ENCODE peak calls at places on chromosomes 4 and X, in nine cellular contexts. One of them, this sample, is unnamed.

GRCh38 chr4:82223715-82224114 is 150.1 kb downstream of the HNRNPD start:
- DNase-seq in left lung: no peak
- DNase-seq in aorta: no peak
- DNase-seq in small intestine: peak; percentile 7
- DNase-seq in IMR-90: no peak
- DNase-seq in neuronal stem cell: no peak
- DNase-seq in cardiac muscle cell: peak; percentile 30
- DNase-seq in stomach: no peak
- DNase-seq in ovary: no peak
- DNase-seq in this sample: peak; percentile 58

GRCh38 chr4:82248903-82249632 is 124.7 kb downstream of the HNRNPD start:
- DNase-seq in aorta: no peak
- DNase-seq in ovary: no peak
- DNase-seq in left lung: no peak
- DNase-seq in stomach: no peak
- DNase-seq in neuronal stem cell: no peak
- DNase-seq in small intestine: no peak
- DNase-seq in cardiac muscle cell: no peak
- DNase-seq in IMR-90: no peak
- DNase-seq in this sample: no peak

GRCh38 chrX:119429471-119429870 is 30.3 kb downstream of the SLC25A43 start:
- DNase-seq in cardiac muscle cell: peak; percentile 14
- DNase-seq in ovary: no peak
- DNase-seq in small intestine: no peak
- DNase-seq in left lung: no peak
- DNase-seq in neuronal stem cell: no peak
- DNase-seq in aorta: no peak
- DNase-seq in IMR-90: no peak
- DNase-seq in stomach: no peak
- DNase-seq in this sample: no peak

GRCh38 chr4:186758929-186759682 is 35.5 kb upstream of the FAT1 start:
- DNase-seq in IMR-90: no peak
- DNase-seq in stomach: no peak
- DNase-seq in ovary: no peak
- DNase-seq in small intestine: no peak
- DNase-seq in aorta: no peak
- DNase-seq in cardiac muscle cell: no peak
- DNase-seq in neuronal stem cell: no peak
- DNase-seq in left lung: no peak
- DNase-seq in this sample: no peak

GRCh38 chrX:134599173-134599914 is 58.9 kb downstream of the PLAC1 start:
- DNase-seq in cardiac muscle cell: peak; percentile 92
- DNase-seq in ovary: no peak
- DNase-seq in IMR-90: peak; percentile 63
- DNase-seq in small intestine: no peak
- DNase-seq in neuronal stem cell: no peak
- DNase-seq in stomach: no peak
- DNase-seq in left lung: no peak
- DNase-seq in aorta: no peak
- DNase-seq in this sample: no peak

GRCh38 chr4:8725071-8725841 is 132.7 kb downstream of the CPZ start:
- DNase-seq in stomach: peak; percentile 55
- DNase-seq in neuronal stem cell: no peak
- DNase-seq in aorta: peak; percentile 63
- DNase-seq in small intestine: peak; percentile 35
- DNase-seq in ovary: peak; percentile 23
- DNase-seq in IMR-90: no peak
- DNase-seq in cardiac muscle cell: no peak
- DNase-seq in left lung: peak; percentile 71
- DNase-seq in this sample: no peak

GRCh38 chr4:147118523-147118922 is 172.9 kb upstream of the TTC29 start:
- DNase-seq in cardiac muscle cell: peak; percentile 85
- DNase-seq in ovary: no peak
- DNase-seq in neuronal stem cell: no peak
- DNase-seq in small intestine: peak; percentile 19
- DNase-seq in stomach: no peak
- DNase-seq in left lung: no peak
- DNase-seq in aorta: no peak
- DNase-seq in IMR-90: peak; percentile 75
- DNase-seq in this sample: no peak

GRCh38 chrX:31038585-31039326 is 33.1 kb downstream of the FTHL17 start:
- DNase-seq in small intestine: peak; percentile 22
- DNase-seq in cardiac muscle cell: peak; percentile 72
- DNase-seq in aorta: no peak
- DNase-seq in stomach: peak; percentile 33
- DNase-seq in ovary: no peak
- DNase-seq in neuronal stem cell: peak; percentile 17
- DNase-seq in IMR-90: peak; percentile 31
- DNase-seq in left lung: no peak
- DNase-seq in this sample: peak; percentile 69

GRCh38 chr4:47251363-47252135 is 212.0 kb downstream of the COMMD8 start:
- DNase-seq in neuronal stem cell: no peak
- DNase-seq in IMR-90: no peak
- DNase-seq in aorta: no peak
- DNase-seq in cardiac muscle cell: no peak
- DNase-seq in left lung: no peak
- DNase-seq in stomach: no peak
- DNase-seq in small intestine: no peak
- DNase-seq in ovary: no peak
- DNase-seq in this sample: no peak

GRCh38 chrX:21373637-21374162 is 518 bp upstream of the CNKSR2 start:
- DNase-seq in stomach: no peak
- DNase-seq in ovary: no peak
- DNase-seq in aorta: peak; percentile 59
- DNase-seq in left lung: no peak
- DNase-seq in cardiac muscle cell: no peak
- DNase-seq in small intestine: no peak
- DNase-seq in neuronal stem cell: no peak
- DNase-seq in IMR-90: no peak
- DNase-seq in this sample: no peak

GRCh38 chrX:38437093-38437492 is 84.7 kb downstream of the OTC start:
- DNase-seq in IMR-90: peak; percentile 0
- DNase-seq in ovary: no peak
- DNase-seq in aorta: no peak
- DNase-seq in neuronal stem cell: no peak
- DNase-seq in left lung: no peak
- DNase-seq in small intestine: no peak
- DNase-seq in stomach: no peak
- DNase-seq in cardiac muscle cell: peak; percentile 12
- DNase-seq in this sample: no peak

GRCh38 chr4:23579166-23579565 is 310.7 kb downstream of the PPARGC1A start:
- DNase-seq in neuronal stem cell: no peak
- DNase-seq in ovary: no peak
- DNase-seq in left lung: no peak
- DNase-seq in small intestine: no peak
- DNase-seq in cardiac muscle cell: no peak
- DNase-seq in aorta: no peak
- DNase-seq in IMR-90: no peak
- DNase-seq in stomach: no peak
- DNase-seq in this sample: no peak

GRCh38 chrX:103756736-103757135 is 19.9 kb upstream of the PLP1 start:
- DNase-seq in cardiac muscle cell: no peak
- DNase-seq in neuronal stem cell: no peak
- DNase-seq in small intestine: no peak
- DNase-seq in aorta: no peak
- DNase-seq in IMR-90: no peak
- DNase-seq in stomach: no peak
- DNase-seq in ovary: no peak
- DNase-seq in left lung: no peak
- DNase-seq in this sample: no peak

GRCh38 chr4:105050896-105051295 is 95.8 kb upstream of the TET2 start:
- DNase-seq in cardiac muscle cell: peak; percentile 35
- DNase-seq in stomach: no peak
- DNase-seq in left lung: no peak
- DNase-seq in small intestine: no peak
- DNase-seq in neuronal stem cell: no peak
- DNase-seq in aorta: no peak
- DNase-seq in IMR-90: peak; percentile 50
- DNase-seq in ovary: no peak
- DNase-seq in this sample: no peak

GRCh38 chrX:71143508-71143907 is 1.1 kb upstream of the NLGN3 start:
- DNase-seq in IMR-90: peak; percentile 41
- DNase-seq in aorta: no peak
- DNase-seq in neuronal stem cell: no peak
- DNase-seq in stomach: peak; percentile 45
- DNase-seq in small intestine: peak; percentile 4
- DNase-seq in ovary: peak; percentile 63
- DNase-seq in left lung: no peak
- DNase-seq in cardiac muscle cell: peak; percentile 58
- DNase-seq in this sample: no peak

GRCh38 chr4:113639311-113639710 is 122.2 kb downstream of the CAMK2D start:
- DNase-seq in left lung: no peak
- DNase-seq in small intestine: no peak
- DNase-seq in IMR-90: no peak
- DNase-seq in stomach: no peak
- DNase-seq in neuronal stem cell: no peak
- DNase-seq in cardiac muscle cell: no peak
- DNase-seq in aorta: no peak
- DNase-seq in ovary: no peak
- DNase-seq in this sample: peak; percentile 87

GRCh38 chrX:118644378-118644777 is 83.0 kb upstream of the IL13RA1 start:
- DNase-seq in cardiac muscle cell: peak; percentile 51
- DNase-seq in ovary: no peak
- DNase-seq in aorta: no peak
- DNase-seq in left lung: no peak
- DNase-seq in small intestine: peak; percentile 57
- DNase-seq in IMR-90: peak; percentile 68
- DNase-seq in neuronal stem cell: no peak
- DNase-seq in stomach: no peak
- DNase-seq in this sample: no peak

GRCh38 chr4:140252144-140252741 is 98.3 kb upstream of the MAML3 start:
- DNase-seq in aorta: no peak
- DNase-seq in IMR-90: no peak
- DNase-seq in neuronal stem cell: no peak
- DNase-seq in ovary: peak; percentile 63
- DNase-seq in cardiac muscle cell: peak; percentile 27
- DNase-seq in left lung: no peak
- DNase-seq in stomach: peak; percentile 31
- DNase-seq in small intestine: peak; percentile 61
- DNase-seq in this sample: peak; percentile 69

GRCh38 chr4:76166480-76166879 is 18.3 kb upstream of the NUP54 start:
- DNase-seq in cardiac muscle cell: no peak
- DNase-seq in IMR-90: no peak
- DNase-seq in stomach: no peak
- DNase-seq in ovary: no peak
- DNase-seq in aorta: no peak
- DNase-seq in small intestine: no peak
- DNase-seq in neuronal stem cell: no peak
- DNase-seq in left lung: no peak
- DNase-seq in this sample: no peak
- H3K36me3 ChIP-seq in cardiac muscle cell: peaks cover 48% of the 10 kb centered on the region
- H3K36me3 ChIP-seq in IMR-90: peaks cover 39% of the 10 kb centered on the region
- H3K36me3 ChIP-seq in stomach: peaks cover 100% of the 10 kb centered on the region
- H3K36me3 ChIP-seq in ovary: no peaks in the 10 kb centered on the region
- H3K36me3 ChIP-seq in aorta: peaks cover 9% of the 10 kb centered on the region
- H3K36me3 ChIP-seq in small intestine: peaks cover 8% of the 10 kb centered on the region
- H3K36me3 ChIP-seq in neuronal stem cell: peaks cover 87% of the 10 kb centered on the region
- H3K36me3 ChIP-seq in left lung: no peaks in the 10 kb centered on the region
- H3K36me3 ChIP-seq in this sample: no peaks in the 10 kb centered on the region

GRCh38 chrX:66625525-66625924 is 13.4 kb downstream of the EDA2R start:
- DNase-seq in left lung: no peak
- DNase-seq in small intestine: no peak
- DNase-seq in neuronal stem cell: no peak
- DNase-seq in aorta: no peak
- DNase-seq in cardiac muscle cell: no peak
- DNase-seq in IMR-90: no peak
- DNase-seq in ovary: no peak
- DNase-seq in stomach: no peak
- DNase-seq in this sample: no peak
- H3K27ac ChIP-seq in left lung: no peak overlapping the region
- H3K27ac ChIP-seq in small intestine: no peak overlapping the region
- H3K27ac ChIP-seq in neuronal stem cell: no peak overlapping the region
- H3K27ac ChIP-seq in aorta: no peak overlapping the region
- H3K27ac ChIP-seq in cardiac muscle cell: no peak overlapping the region
- H3K27ac ChIP-seq in IMR-90: no peak overlapping the region
- H3K27ac ChIP-seq in ovary: no peak overlapping the region
- H3K27ac ChIP-seq in stomach: no peak overlapping the region
- H3K27ac ChIP-seq in this sample: no peak overlapping the region

GRCh38 chrX:68894513-68895338 is 65.9 kb downstream of the EFNB1 start:
- DNase-seq in left lung: peak; percentile 83
- DNase-seq in neuronal stem cell: peak; percentile 73
- DNase-seq in ovary: peak; percentile 61
- DNase-seq in cardiac muscle cell: peak; percentile 70
- DNase-seq in small intestine: peak; percentile 72
- DNase-seq in IMR-90: peak; percentile 18
- DNase-seq in stomach: peak; percentile 64
- DNase-seq in aorta: peak; percentile 88
- DNase-seq in this sample: no peak

GRCh38 chrX:68895339-68896250 is 66.8 kb downstream of the EFNB1 start:
- DNase-seq in neuronal stem cell: no peak
- DNase-seq in stomach: peak; percentile 59
- DNase-seq in ovary: peak; percentile 53
- DNase-seq in small intestine: peak; percentile 91
- DNase-seq in IMR-90: peak; percentile 42
- DNase-seq in left lung: no peak
- DNase-seq in cardiac muscle cell: peak; percentile 66
- DNase-seq in aorta: peak; percentile 81
- DNase-seq in this sample: no peak

GRCh38 chrX:68892134-68892533 is 63.3 kb downstream of the EFNB1 start:
- DNase-seq in cardiac muscle cell: no peak
- DNase-seq in stomach: no peak
- DNase-seq in small intestine: no peak
- DNase-seq in left lung: no peak
- DNase-seq in IMR-90: no peak
- DNase-seq in aorta: peak; percentile 45
- DNase-seq in neuronal stem cell: no peak
- DNase-seq in ovary: no peak
- DNase-seq in this sample: no peak

GRCh38 chrX:68892651-68893050 is 63.8 kb downstream of the EFNB1 start:
- DNase-seq in small intestine: no peak
- DNase-seq in left lung: no peak
- DNase-seq in aorta: peak; percentile 61
- DNase-seq in IMR-90: no peak
- DNase-seq in ovary: no peak
- DNase-seq in neuronal stem cell: peak; percentile 32
- DNase-seq in stomach: no peak
- DNase-seq in cardiac muscle cell: no peak
- DNase-seq in this sample: no peak

DNA sequence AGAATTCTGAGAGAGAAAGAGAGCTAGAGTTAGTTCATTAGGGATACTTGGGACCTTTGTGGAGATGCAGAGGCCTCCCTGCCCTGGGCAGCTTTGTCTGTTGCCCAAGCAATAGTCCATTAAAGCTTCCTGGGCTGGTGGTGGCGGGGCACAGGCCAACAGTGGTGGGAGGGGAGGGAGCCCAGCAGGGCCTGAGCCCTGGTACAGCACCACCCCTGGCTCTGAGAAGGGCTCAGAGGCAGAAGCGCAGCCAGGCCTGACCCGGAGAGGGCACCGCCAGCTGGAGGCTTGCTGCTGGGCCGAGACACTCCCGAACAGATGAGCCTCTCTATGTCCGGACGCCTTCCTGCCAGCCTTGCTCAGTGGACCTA is 65.3 kb downstream of the EFNB1 start:
- DNase-seq in IMR-90: no peak
- DNase-seq in small intestine: no peak
- DNase-seq in stomach: no peak
- DNase-seq in left lung: no peak
- DNase-seq in neuronal stem cell: no peak
- DNase-seq in ovary: no peak
- DNase-seq in cardiac muscle cell: no peak
- DNase-seq in aorta: peak; percentile 75
- DNase-seq in this sample: no peak
- H3K4me3 ChIP-seq in IMR-90: no peak overlapping the region
- H3K4me3 ChIP-seq in small intestine: no peak overlapping the region
- H3K4me3 ChIP-seq in stomach: peak overlapping the region; percentile 22
- H3K4me3 ChIP-seq in left lung: no peak overlapping the region
- H3K4me3 ChIP-seq in neuronal stem cell: no peak overlapping the region
- H3K4me3 ChIP-seq in ovary: no peak overlapping the region
- H3K4me3 ChIP-seq in cardiac muscle cell: no peak overlapping the region
- H3K4me3 ChIP-seq in aorta: no peak overlapping the region
- H3K4me3 ChIP-seq in this sample: no peak overlapping the region

GRCh38 chr4:69855822-69856221 is 4.1 kb downstream of the SULT1E1 start:
- DNase-seq in ovary: no peak
- DNase-seq in stomach: no peak
- DNase-seq in small intestine: no peak
- DNase-seq in cardiac muscle cell: no peak
- DNase-seq in IMR-90: no peak
- DNase-seq in neuronal stem cell: no peak
- DNase-seq in left lung: no peak
- DNase-seq in aorta: no peak
- DNase-seq in this sample: no peak
- H3K36me3 ChIP-seq in ovary: no peaks in the 10 kb centered on the region
- H3K36me3 ChIP-seq in stomach: no peaks in the 10 kb centered on the region
- H3K36me3 ChIP-seq in small intestine: no peaks in the 10 kb centered on the region
- H3K36me3 ChIP-seq in cardiac muscle cell: no peaks in the 10 kb centered on the region
- H3K36me3 ChIP-seq in IMR-90: no peaks in the 10 kb centered on the region
- H3K36me3 ChIP-seq in neuronal stem cell: no peaks in the 10 kb centered on the region
- H3K36me3 ChIP-seq in left lung: no peaks in the 10 kb centered on the region
- H3K36me3 ChIP-seq in aorta: no peaks in the 10 kb centered on the region
- H3K36me3 ChIP-seq in this sample: no peaks in the 10 kb centered on the region